ENCODE peak calls at places on chromosome 4, in five cellular contexts. G, D, E, S and U are unnamed samples.

GRCh38 chr4:142984871-142985585 is 138.9 kb upstream of the INPP4B start:
- DNase-seq in G (no peak), D (no peak), E (no peak), S (no peak), U (no peak)

GRCh38 chr4:6263541-6264540 is 5.8 kb upstream of the WFS1 start:
- DNase-seq in G (peak), D (no peak), E (no peak), S (peak), U (no peak)

GRCh38 chr4:147707892-147708672 is 23.8 kb upstream of the ARHGAP10 start:
- DNase-seq in G (peak), D (no peak), E (peak), S (peak), U (peak)

GRCh38 chr4:78265006-78265405 is 207.9 kb downstream of the FRAS1 start:
- DNase-seq in G (no peak), D (no peak), E (no peak), S (no peak), U (no peak)

GRCh38 chr4:142418697-142419096 is 427.4 kb downstream of the INPP4B start:
- DNase-seq in G (no peak), D (no peak), E (no peak), S (no peak), U (no peak)

GRCh38 chr4:57435300-57435699 is 325.1 kb upstream of the IGFBP7 start:
- DNase-seq in G (no peak), D (no peak), E (no peak), S (no peak), U (no peak)

GRCh38 chr4:170089743-170090666 is at the start of gene AADAT:
- DNase-seq in G (peak), D (no peak), E (peak), S (peak), U (peak)

GRCh38 chr4:86927843-86928395 is 6.9 kb upstream of the AFF1 start:
- DNase-seq in G (peak), D (peak), E (no peak), S (peak), U (no peak)

GRCh38 chr4:159010563-159011260 is 92.2 kb upstream of the RAPGEF2 start:
- DNase-seq in G (peak), D (peak), E (peak), S (no peak), U (peak)